ENCODE peak calls at places on chromosomes 1 and 21, in six cellular contexts. M, Z, E, V, W and X are unnamed samples.

GRCh38 chr1:197471248-197472035 is 203.4 kb downstream of the CRB1 start:
- DNase-seq in Z (peak), W (peak), V (no peak), E (no peak), M (no peak), X (peak)

GRCh38 chr1:166952002-166952746 is 23.2 kb downstream of the ILDR2 start:
- DNase-seq in Z (peak), W (peak), M (peak), E (no peak), V (no peak), X (peak)

GRCh38 chr1:233998926-233999325 is 94.5 kb downstream of the SLC35F3 start:
- DNase-seq in E (no peak), W (no peak), M (no peak), Z (no peak), V (no peak), X (no peak)

GRCh38 chr1:183869230-183869629 is 64.3 kb downstream of the RGL1 start:
- DNase-seq in W (no peak), M (no peak), V (no peak), E (no peak), Z (no peak), X (no peak)

GRCh38 chr1:10665930-10666850 is 130.3 kb downstream of the CASZ1 start:
- DNase-seq in V (no peak), E (no peak), Z (no peak), W (no peak), M (no peak), X (no peak)

GRCh38 chr1:232996143-232996542 is 45.7 kb downstream of the NTPCR start:
- DNase-seq in V (no peak), E (peak), W (no peak), M (no peak), Z (no peak), X (no peak)

GRCh38 chr1:216914974-216915373 is 191.7 kb upstream of the ESRRG start:
- DNase-seq in Z (no peak), V (no peak), W (peak), M (no peak), E (no peak), X (no peak)

GRCh38 chr1:103529746-103530145 is 4.2 kb downstream of the RNPC3 start:
- DNase-seq in M (peak), Z (peak), E (peak), V (no peak), W (no peak), X (peak)

GRCh38 chr1:10693497-10694273 is 102.8 kb downstream of the CASZ1 start:
- DNase-seq in E (peak), M (peak), Z (peak), W (no peak), V (no peak), X (no peak)

GRCh38 chr1:116518400-116518799 is 52.4 kb downstream of the CD58 start:
- DNase-seq in Z (no peak), E (no peak), V (no peak), M (no peak), W (no peak), X (no peak)

GRCh38 chr1:43238104-43238503 is 31.7 kb upstream of the TMEM125 start:
- DNase-seq in M (peak), W (peak), E (peak), V (peak), Z (peak), X (peak)

GRCh38 chr1:43706598-43707190 is 642 bp upstream of the ST3GAL3 start:
- DNase-seq in W (peak), M (peak), Z (peak), E (peak), V (peak), X (no peak)

GRCh38 chr1:228841632-228842031 is 106.4 kb downstream of the RHOU start:
- DNase-seq in Z (no peak), M (no peak), V (no peak), W (no peak), E (no peak), X (no peak)

GRCh38 chr21:27246741-27247140 is 279.9 kb upstream of the ADAMTS5 start:
- DNase-seq in M (peak), E (no peak), V (no peak), Z (no peak), W (peak), X (peak)

GRCh38 chr21:32494946-32495703 is 82.6 kb downstream of the EVA1C start:
- DNase-seq in W (peak), E (peak), V (peak), M (peak), Z (peak), X (peak)

GRCh38 chr1:32406629-32407111 is 12.4 kb upstream of the BSDC1 start:
- DNase-seq in E (no peak), Z (no peak), M (peak), W (no peak), V (no peak), X (no peak)

GRCh38 chr1:174211486-174211885 is 52.2 kb downstream of the RABGAP1L start:
- DNase-seq in M (no peak), Z (no peak), V (no peak), W (no peak), E (no peak), X (no peak)

GRCh38 chr1:20472121-20472520 is 13.9 kb downstream of the CAMK2N1 start:
- DNase-seq in V (no peak), E (no peak), M (no peak), Z (no peak), W (no peak), X (no peak)

GRCh38 chr1:192903142-192903541 is 94.3 kb downstream of the RGS2 start:
- DNase-seq in V (no peak), W (peak), Z (no peak), E (no peak), M (no peak), X (no peak)

DNA sequence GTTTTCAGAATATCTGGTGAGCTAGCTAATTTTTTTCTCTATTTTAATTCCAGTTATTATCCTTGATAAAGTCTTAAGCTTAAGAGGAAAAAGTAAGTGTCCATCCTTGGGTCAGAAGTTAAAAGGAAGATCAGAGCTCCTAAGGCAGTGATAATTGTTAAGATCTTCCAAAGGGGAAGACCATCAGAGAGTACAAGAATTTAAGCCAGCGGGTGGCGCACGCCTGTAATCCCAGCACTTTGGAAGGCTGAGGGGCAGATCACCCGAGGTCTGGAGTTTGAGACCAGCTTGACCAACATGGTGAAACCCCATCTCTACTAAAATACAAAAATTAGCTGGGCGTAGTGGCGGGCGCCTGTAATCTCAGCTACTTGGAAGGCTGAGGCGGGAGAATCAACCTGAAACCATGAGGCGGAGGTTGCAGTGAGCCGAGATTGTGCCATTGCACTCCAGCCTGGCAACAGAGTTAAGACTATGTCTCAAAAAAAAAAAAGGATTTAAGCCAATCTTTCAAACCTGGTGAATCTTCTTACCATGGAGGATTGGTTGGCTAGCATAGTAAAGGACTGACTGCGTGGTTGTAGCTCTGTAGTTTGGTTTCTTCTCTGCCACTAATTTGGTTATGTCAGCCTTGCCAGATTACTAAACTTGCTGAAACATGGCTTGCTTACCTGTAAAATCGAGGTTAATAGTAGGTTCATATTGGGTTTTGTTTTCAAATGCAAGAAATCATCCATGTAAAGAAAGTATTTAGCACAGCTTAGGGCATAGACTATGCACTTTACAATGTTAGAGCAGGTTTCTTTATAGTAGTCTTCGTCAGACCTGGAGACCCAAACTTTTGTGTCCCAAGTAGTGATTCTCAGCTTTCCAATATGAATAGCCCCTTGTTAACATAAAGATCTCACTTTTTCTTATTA is 15.9 kb downstream of the AKIRIN1 start:
- DNase-seq in E (no peak), W (no peak), Z (no peak), V (peak), M (no peak), X (no peak)
- H3K4me2 ChIP-seq in E (no peak), W (no peak), Z (no peak), V (no peak), M (no peak), X (no peak)

GRCh38 chr1:3553940-3554223 is 57.4 kb downstream of the MEGF6 start:
- DNase-seq in M (no peak), V (no peak), E (no peak), Z (no peak), W (no peak), X (no peak)
- H3K4me2 ChIP-seq in M (no peak), V (no peak), E (peak), Z (no peak), W (no peak), X (no peak)

DNA sequence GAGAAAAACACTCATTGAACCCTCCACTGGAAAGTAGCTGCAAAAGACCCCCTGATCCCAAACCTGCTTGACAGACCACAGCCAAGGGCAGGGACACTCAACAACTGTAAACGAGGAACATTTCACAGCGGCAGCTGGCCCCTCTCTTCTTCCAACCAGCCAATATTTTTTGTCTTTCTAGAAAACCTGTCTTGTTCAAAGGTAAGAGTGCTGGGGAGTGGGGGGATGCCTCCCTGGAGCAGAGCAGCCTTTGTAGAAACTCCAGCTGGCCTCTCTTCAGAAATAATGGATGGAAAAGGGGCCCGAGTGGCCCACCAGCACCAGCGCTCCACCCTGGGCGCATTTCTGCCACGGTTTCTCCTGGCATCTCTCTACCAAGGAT is 384.0 kb downstream of the RRAGC start:
- DNase-seq in Z (no peak), V (no peak), W (no peak), E (no peak), M (no peak), X (no peak)
- H3K4me2 ChIP-seq in Z (peak), V (no peak), W (no peak), E (peak), M (no peak), X (peak)

GRCh38 chr1:205568469-205569361 is 63.1 kb downstream of the ELK4 start:
- DNase-seq in Z (no peak), M (peak), W (no peak), E (peak), V (no peak), X (no peak)
- H3K4me2 ChIP-seq in Z (peak), M (peak), W (no peak), E (peak), V (peak), X (peak)

GRCh38 chr21:37450385-37451044 is 83.9 kb downstream of the DYRK1A start:
- DNase-seq in M (peak), Z (no peak), V (no peak), W (no peak), E (no peak), X (peak)
- H3K4me2 ChIP-seq in M (peak), Z (no peak), V (peak), W (no peak), E (no peak), X (peak)

DNA sequence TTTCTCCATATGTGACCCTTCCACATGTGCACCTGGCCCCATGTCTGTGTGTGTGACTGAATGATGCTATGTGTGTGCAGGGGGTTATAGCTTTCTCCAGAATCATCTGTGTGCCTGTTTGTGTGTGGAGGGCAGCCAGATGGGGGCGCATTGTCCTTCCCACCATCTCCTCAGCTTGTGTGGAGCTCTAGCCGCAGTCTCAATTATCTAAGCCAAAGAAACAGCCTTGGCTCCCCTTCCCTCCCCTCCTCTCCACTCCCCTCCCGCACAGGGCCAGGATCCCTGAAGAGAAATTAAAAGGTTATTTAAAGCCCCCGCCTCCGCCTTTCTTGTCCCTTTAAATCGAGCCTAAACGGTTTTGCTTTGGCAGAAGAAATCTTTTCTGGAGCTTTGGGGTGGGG is 1.8 kb upstream of the DMBX1 start:
- DNase-seq in Z (peak), M (no peak), W (no peak), V (peak), E (no peak), X (no peak)
- H3K4me2 ChIP-seq in Z (no peak), M (no peak), W (no peak), V (no peak), E (no peak), X (no peak)

DNA sequence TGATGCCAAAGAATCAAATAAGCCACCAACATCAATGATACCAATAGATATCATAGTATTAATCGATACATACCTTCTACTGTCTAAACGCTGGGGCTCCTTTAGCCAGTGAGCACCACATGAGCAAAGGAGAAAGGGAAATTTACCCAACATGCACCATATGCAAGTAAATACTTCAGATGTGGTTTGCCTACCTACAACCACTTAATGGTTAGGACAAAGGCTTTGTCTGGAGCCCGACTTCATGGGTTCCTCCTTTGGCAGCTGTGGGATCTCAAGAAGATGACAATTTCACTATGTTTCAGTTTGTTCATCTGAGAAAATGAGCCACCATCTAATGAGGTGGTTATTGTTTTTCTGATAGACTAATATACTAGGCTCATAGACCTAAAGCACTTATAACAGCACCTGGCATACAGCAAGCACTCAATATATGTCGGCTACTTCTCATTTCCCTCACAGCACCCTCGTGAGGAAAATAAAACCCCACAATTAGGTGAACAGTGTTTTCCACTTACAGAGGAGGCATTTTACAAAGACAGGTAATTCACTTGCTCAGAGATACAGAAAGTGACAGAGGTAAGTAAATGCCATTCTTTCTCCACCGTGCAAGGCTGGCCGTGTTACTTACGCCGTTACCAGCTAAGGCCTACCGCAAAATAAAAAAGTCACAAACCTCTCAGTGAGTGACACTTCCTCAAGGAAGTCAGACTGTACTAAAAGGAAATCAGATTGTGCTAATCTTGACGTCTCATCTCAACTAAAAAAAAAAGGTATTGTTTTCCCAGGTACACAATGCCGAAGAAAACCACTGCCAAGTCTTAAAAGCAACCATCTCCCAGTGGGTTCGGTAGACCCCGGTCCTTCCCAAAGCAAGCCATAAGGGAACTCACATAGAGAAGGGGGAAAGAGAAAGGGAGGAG is 1.6 kb downstream of the TTC13 start:
- DNase-seq in M (no peak), W (no peak), E (no peak), Z (no peak), V (no peak), X (no peak)
- H3K4me2 ChIP-seq in M (peak), W (peak), E (peak), Z (no peak), V (peak), X (peak)

DNA sequence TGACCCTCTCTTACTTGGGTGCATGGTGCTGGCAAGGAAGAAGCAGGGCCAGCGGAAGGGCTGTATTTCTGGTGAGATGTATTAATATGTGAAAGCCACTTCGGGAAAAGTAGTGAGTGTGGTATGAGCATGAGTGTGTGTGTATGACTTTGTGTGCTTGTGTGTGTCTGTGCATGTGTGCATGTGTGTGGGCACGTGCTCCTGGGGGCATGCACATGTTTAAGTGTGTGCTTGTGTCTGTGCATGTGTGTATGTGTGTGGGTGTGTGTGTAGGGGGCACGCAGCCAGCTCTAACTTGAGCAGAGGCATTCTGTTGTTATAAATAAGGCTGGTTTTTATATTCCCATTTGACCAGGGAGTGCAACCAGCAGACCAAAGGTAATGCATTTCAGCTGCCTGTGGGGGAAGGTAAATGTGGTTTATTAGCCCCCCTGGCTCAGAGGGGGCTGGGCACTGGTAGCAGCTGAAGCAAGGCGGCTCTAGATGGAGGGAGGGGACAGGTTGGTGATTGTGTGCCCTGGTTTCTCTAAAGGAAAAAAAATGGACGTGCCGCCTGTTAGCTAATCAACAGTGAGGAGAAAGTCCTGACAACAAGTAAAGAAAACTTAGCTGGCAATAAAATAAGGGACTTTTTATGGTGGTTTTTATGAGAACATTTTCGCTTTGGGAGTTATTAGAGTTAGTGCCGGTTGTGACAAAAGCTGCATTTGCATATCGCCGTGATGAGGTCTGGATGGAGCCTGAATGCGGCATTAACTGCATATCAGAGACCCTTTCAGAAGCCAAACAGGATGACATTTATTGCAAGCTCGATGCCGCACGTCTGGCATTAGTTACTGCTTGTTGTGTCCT is 180.0 kb downstream of the CAMTA1 start:
- DNase-seq in Z (no peak), E (no peak), V (no peak), M (peak), W (no peak), X (no peak)
- H3K4me2 ChIP-seq in Z (no peak), E (peak), V (no peak), M (peak), W (no peak), X (no peak)

GRCh38 chr1:110619412-110620249 is 13.5 kb upstream of the KCNA2 start:
- DNase-seq in W (peak), Z (peak), M (peak), E (peak), V (peak), X (peak)
- H3K4me2 ChIP-seq in W (no peak), Z (peak), M (no peak), E (peak), V (peak), X (no peak)

GRCh38 chr21:36847189-36847588 is 119.3 kb downstream of the HLCS start:
- DNase-seq in E (peak), W (peak), Z (peak), V (peak), M (peak), X (peak)
- H3K4me2 ChIP-seq in E (peak), W (peak), Z (no peak), V (peak), M (peak), X (peak)